ENCODE peak calls at places on chromosomes 7 and 10, in five cellular contexts. R is A549, P is skeletal muscle cell, L is lower lobe of right lung, N is epithelial cell of proximal tubule. J is an unnamed sample.

GRCh38 chr7:150380463-150380862 is 1.3 kb downstream of the ZNF775 start:
- DNase-seq in R (no peak), P (no peak), L (no peak), N (no peak), J (no peak)

GRCh38 chr7:102236592-102237287 is 49.9 kb upstream of the SH2B2 start:
- DNase-seq in R (peak), P (no peak), L (no peak), N (no peak), J (peak)

GRCh38 chr10:61804414-61804813 is 97.1 kb upstream of the ARID5B start:
- DNase-seq in R (no peak), P (no peak), L (no peak), N (no peak), J (no peak)

GRCh38 chr10:112958275-112958995 is 8.4 kb downstream of the TCF7L2 start:
- DNase-seq in R (peak), P (peak), L (no peak), N (no peak), J (peak)

GRCh38 chr10:5581670-5582566 is 57.2 kb downstream of the CALML3 start:
- DNase-seq in R (no peak), P (no peak), L (peak), N (no peak), J (no peak)

GRCh38 chr10:63976538-63976937 is 455.3 kb downstream of the REEP3 start:
- DNase-seq in R (peak), P (no peak), L (peak), N (no peak), J (no peak)

GRCh38 chr10:70693619-70694286 is 21.4 kb downstream of the ADAMTS14 start:
- DNase-seq in R (no peak), P (peak), L (no peak), N (no peak), J (peak)

GRCh38 chr10:118900617-118901016 is 128.9 kb upstream of the NANOS1 start:
- DNase-seq in R (no peak), P (no peak), L (no peak), N (no peak), J (no peak)

GRCh38 chr7:133547981-133548380 is 295.1 kb downstream of the EXOC4 start:
- DNase-seq in R (no peak), P (no peak), L (no peak), N (no peak), J (no peak)

GRCh38 chr7:93331706-93332105 is 99.5 kb downstream of the VPS50 start:
- DNase-seq in R (no peak), P (no peak), L (no peak), N (no peak), J (no peak)

GRCh38 chr7:99083068-99083651 is 60.7 kb downstream of the SMURF1 start:
- DNase-seq in R (no peak), P (no peak), L (no peak), N (no peak), J (no peak)

GRCh38 chr7:13169356-13169755 is 481.9 kb downstream of the ARL4A start:
- DNase-seq in R (no peak), P (no peak), L (no peak), N (no peak), J (no peak)

GRCh38 chr7:149286811-149287400 is 24.9 kb downstream of the ZNF783 start:
- DNase-seq in R (no peak), P (no peak), L (no peak), N (no peak), J (no peak)

GRCh38 chr7:107359520-107360316 is 110.1 kb upstream of the GPR22 start:
- DNase-seq in R (no peak), P (no peak), L (no peak), N (no peak), J (no peak)

GRCh38 chr10:62640386-62640785 is 164.1 kb upstream of the ADO start:
- DNase-seq in R (no peak), P (no peak), L (no peak), N (no peak), J (no peak)

GRCh38 chr7:105621617-105622016 is 40.3 kb upstream of the EFCAB10 start:
- DNase-seq in R (no peak), P (peak), L (no peak), N (no peak), J (peak)

GRCh38 chr7:4642468-4643203 is 39.5 kb upstream of the FOXK1 start:
- DNase-seq in R (no peak), P (no peak), L (no peak), N (no peak), J (no peak)
- H3K4me3 ChIP-seq in R (peak), P (peak), L (peak), N (peak), J (peak)

GRCh38 chr10:27527597-27528295 is 23.6 kb downstream of the RAB18 start:
- DNase-seq in R (no peak), P (no peak), L (no peak), N (no peak), J (no peak)
- H3K4me3 ChIP-seq in R (no peak), P (no peak), L (no peak), N (no peak), J (no peak)

GRCh38 chr7:130918129-130919052 is 184.4 kb upstream of the KLF14 start:
- DNase-seq in R (peak), P (no peak), L (no peak), N (no peak), J (no peak)
- H3K4me3 ChIP-seq in R (peak), P (no peak), L (no peak), N (no peak), J (no peak)

GRCh38 chr7:131071786-131072504 is 255.7 kb upstream of the MKLN1 start:
- DNase-seq in R (peak), P (no peak), L (no peak), N (no peak), J (peak)

GRCh38 chr7:131075406-131075805 is 252.3 kb upstream of the MKLN1 start:
- DNase-seq in R (no peak), P (no peak), L (no peak), N (no peak), J (no peak)

GRCh38 chr7:131074585-131074984 is 253.1 kb upstream of the MKLN1 start:
- DNase-seq in R (no peak), P (no peak), L (no peak), N (no peak), J (no peak)

GRCh38 chr7:131074043-131074442 is 253.6 kb upstream of the MKLN1 start:
- DNase-seq in R (no peak), P (no peak), L (no peak), N (no peak), J (no peak)

GRCh38 chr7:131072505-131073091 is 255.1 kb upstream of the MKLN1 start:
- DNase-seq in R (peak), P (no peak), L (no peak), N (no peak), J (no peak)
- H3K4me3 ChIP-seq in R (no peak), P (no peak), L (no peak), N (no peak), J (no peak)

GRCh38 chr7:127652333-127653248 is 597 bp downstream of the SND1 start:
- DNase-seq in R (peak), P (no peak), L (no peak), N (no peak), J (no peak)

GRCh38 chr7:127657500-127657899 is 5.5 kb downstream of the SND1 start:
- DNase-seq in R (no peak), P (no peak), L (no peak), N (no peak), J (no peak)

GRCh38 chr7:127655720-127656119 is 3.7 kb downstream of the SND1 start:
- DNase-seq in R (no peak), P (no peak), L (no peak), N (no peak), J (no peak)

GRCh38 chr7:127653396-127653795 is 1.4 kb downstream of the SND1 start:
- DNase-seq in R (no peak), P (no peak), L (no peak), N (no peak), J (no peak)

GRCh38 chr7:127654404-127655392 is 2.7 kb downstream of the SND1 start:
- DNase-seq in R (no peak), P (no peak), L (no peak), N (no peak), J (no peak)
- H3K4me3 ChIP-seq in R (no peak), P (no peak), L (no peak), N (no peak), J (no peak)